ENCODE peak calls at places on chromosomes 5 and 9, in six cellular contexts. O is HCT116, I is cardiac muscle cell, C is adipocyte, D is astrocyte, A is ovary. L is an unnamed sample. For H3K4me1 and H3K27me3, the result is how much of the 10 kb centered on the place peaks cover.

GRCh38 chr5:169003721-169004481 is 297.0 kb downstream of the SLIT3 start:
- DNase-seq in D (no peak), I (peak), C (peak), O (no peak), A (peak), L (no peak)

GRCh38 chr5:59423021-59423420 is 470.5 kb downstream of the PDE4D start:
- DNase-seq in C (no peak), A (no peak), D (peak), I (peak), O (no peak), L (no peak)

GRCh38 chr5:92508271-92508670 is 1072.7 kb downstream of the NR2F1-AS1 start:
- DNase-seq in D (no peak), C (no peak), O (no peak), A (no peak), I (no peak), L (no peak)

GRCh38 chr5:57221049-57221568 is 47.2 kb downstream of the GPBP1 start:
- DNase-seq in I (peak), O (peak), D (peak), A (no peak), C (peak), L (no peak)

GRCh38 chr5:141935538-141935937 is 11.9 kb downstream of the DELE1 start:
- DNase-seq in C (no peak), I (no peak), A (no peak), D (no peak), O (no peak), L (no peak)

GRCh38 chr9:130114741-130115140 is 57.5 kb upstream of the NCS1 start:
- DNase-seq in C (peak), I (no peak), D (peak), O (no peak), A (no peak), L (no peak)

GRCh38 chr5:67886761-67887160 is 328.8 kb upstream of the PIK3R1 start:
- DNase-seq in C (no peak), I (no peak), D (no peak), A (no peak), O (no peak), L (no peak)

GRCh38 chr5:149363345-149363744 is 5.5 kb downstream of the PCYOX1L start:
- DNase-seq in D (no peak), A (no peak), O (no peak), I (no peak), C (no peak), L (no peak)

GRCh38 chr5:80569961-80570786 is at the start of gene ANKRD34B:
- DNase-seq in A (no peak), C (peak), I (peak), O (no peak), D (no peak), L (no peak)

GRCh38 chr9:36316629-36317317 is 58.5 kb upstream of the GNE start:
- DNase-seq in C (no peak), O (no peak), A (no peak), D (peak), I (peak), L (peak)

GRCh38 chr5:173327948-173328895 is at the start of gene STC2:
- DNase-seq in O (peak), I (peak), D (peak), C (peak), A (no peak), L (peak)

GRCh38 chr9:131165523-131165922 is 40.1 kb downstream of the NUP214 start:
- DNase-seq in D (no peak), I (no peak), O (no peak), A (no peak), C (no peak), L (no peak)

GRCh38 chr5:172795401-172795977 is 24.5 kb upstream of the DUSP1 start:
- DNase-seq in C (peak), A (peak), D (peak), O (no peak), I (peak), L (peak)

GRCh38 chr9:18185196-18185595 is 288.8 kb upstream of the ADAMTSL1 start:
- DNase-seq in C (no peak), D (no peak), I (no peak), O (no peak), A (no peak), L (peak)

GRCh38 chr5:38453506-38453905 is 102.9 kb downstream of the LIFR start:
- DNase-seq in O (no peak), I (no peak), D (no peak), C (no peak), A (no peak), L (no peak)

GRCh38 chr9:69317081-69317480 is 7.9 kb upstream of the ENTREP1 start:
- DNase-seq in A (no peak), I (no peak), C (no peak), D (peak), O (no peak), L (no peak)

GRCh38 chr5:1728846-1729245 is 70.8 kb downstream of the MRPL36 start:
- DNase-seq in D (no peak), O (no peak), I (no peak), C (no peak), A (no peak), L (no peak)

GRCh38 chr5:17037751-17038150 is 101.7 kb upstream of the MYO10 start:
- DNase-seq in O (no peak), I (peak), C (peak), A (no peak), D (peak), L (no peak)

GRCh38 chr5:137565450-137565849 is 66.3 kb upstream of the SPOCK1 start:
- DNase-seq in D (peak), I (peak), C (peak), A (no peak), O (no peak), L (no peak)

GRCh38 chr5:33736510-33736909 is 155.3 kb downstream of the ADAMTS12 start:
- DNase-seq in D (peak), O (no peak), I (peak), C (peak), A (no peak), L (no peak)

GRCh38 chr5:1757511-1757910 is 42.1 kb downstream of the MRPL36 start:
- DNase-seq in A (peak), I (no peak), D (no peak), C (no peak), O (no peak), L (no peak)

GRCh38 chr9:95078516-95078915 is 239.0 kb downstream of the FANCC start:
- DNase-seq in I (no peak), C (no peak), O (no peak), A (no peak), D (no peak), L (no peak)

GRCh38 chr5:157177935-157178334 is 2.7 kb upstream of the ITK start:
- DNase-seq in D (no peak), I (no peak), A (no peak), O (no peak), C (no peak), L (no peak)

GRCh38 chr5:133680830-133681555 is 68.7 kb upstream of the FSTL4 start:
- DNase-seq in C (no peak), I (no peak), O (no peak), D (no peak), A (no peak), L (no peak)

GRCh38 chr9:114317665-114318357 is 5.1 kb upstream of the ORM1 start:
- DNase-seq in O (no peak), D (no peak), C (peak), I (peak), A (no peak), L (no peak)

GRCh38 chr5:90479611-90480385 is 5.1 kb downstream of the POLR3G start:
- DNase-seq in C (no peak), D (peak), I (no peak), A (no peak), O (no peak), L (no peak)

GRCh38 chr5:73625905-73626811 is at the start of gene ARHGEF28:
- DNase-seq in C (peak), A (peak), I (peak), D (peak), O (no peak), L (peak)

GRCh38 chr9:134408389-134408788 is 82.1 kb downstream of the RXRA start:
- DNase-seq in I (no peak), C (no peak), O (no peak), D (no peak), A (no peak), L (no peak)
- H3K4me1 ChIP-seq in I (under half), C (half or more), O (under half), D (under half), A (under half), L (half or more)

GRCh38 chr9:96161819-96162218 is 140.2 kb downstream of the HSD17B3 start:
- DNase-seq in A (no peak), I (no peak), D (no peak), C (no peak), O (no peak), L (no peak)
- H3K27me3 ChIP-seq in A (under half), I (under half), D (under half), C (under half), O (under half), L (under half)

DNA sequence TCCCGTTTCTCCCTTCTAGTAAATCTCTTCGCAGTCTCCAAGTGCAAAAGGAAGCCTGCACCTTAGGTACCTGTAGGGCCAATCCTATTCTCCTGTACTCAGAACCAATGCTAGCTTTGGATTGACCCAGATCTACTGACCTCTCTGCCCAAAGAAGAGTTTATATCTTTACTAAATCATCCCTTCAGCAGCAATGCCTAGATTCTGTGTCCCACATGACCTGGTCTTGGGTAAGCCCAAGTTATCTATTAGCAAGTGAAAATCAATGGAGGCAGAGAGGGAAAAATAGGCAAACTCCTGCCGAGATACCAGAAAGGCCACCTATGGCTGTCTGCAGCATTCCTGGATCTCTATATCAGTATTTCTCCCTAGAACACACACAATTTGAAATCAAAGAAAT is 60.0 kb downstream of the SUSD1 start:
- DNase-seq in C (no peak), I (no peak), D (no peak), O (no peak), A (no peak), L (no peak)
- H3K4me1 ChIP-seq in C (under half), I (under half), D (under half), O (half or more), A (under half), L (under half)

GRCh38 chr5:135150767-135151166 is 116.7 kb upstream of the PITX1 start:
- DNase-seq in I (no peak), O (no peak), A (no peak), D (no peak), C (peak), L (no peak)
- H3K27me3 ChIP-seq in I (under half), O (under half), A (under half), D (under half), C (under half), L (under half)

GRCh38 chr5:96316487-96316886 is 116.6 kb downstream of the PCSK1 start:
- DNase-seq in I (no peak), C (no peak), O (no peak), A (no peak), D (no peak), L (no peak)

GRCh38 chr5:96312383-96312782 is 120.7 kb downstream of the PCSK1 start:
- DNase-seq in A (no peak), C (no peak), D (peak), O (no peak), I (no peak), L (no peak)

GRCh38 chr5:96318569-96319100 is 114.4 kb downstream of the PCSK1 start:
- DNase-seq in I (no peak), D (no peak), C (no peak), O (no peak), A (no peak), L (no peak)

GRCh38 chr5:96316017-96316416 is 117.0 kb downstream of the PCSK1 start:
- DNase-seq in A (no peak), C (no peak), O (no peak), D (no peak), I (no peak), L (no peak)

DNA sequence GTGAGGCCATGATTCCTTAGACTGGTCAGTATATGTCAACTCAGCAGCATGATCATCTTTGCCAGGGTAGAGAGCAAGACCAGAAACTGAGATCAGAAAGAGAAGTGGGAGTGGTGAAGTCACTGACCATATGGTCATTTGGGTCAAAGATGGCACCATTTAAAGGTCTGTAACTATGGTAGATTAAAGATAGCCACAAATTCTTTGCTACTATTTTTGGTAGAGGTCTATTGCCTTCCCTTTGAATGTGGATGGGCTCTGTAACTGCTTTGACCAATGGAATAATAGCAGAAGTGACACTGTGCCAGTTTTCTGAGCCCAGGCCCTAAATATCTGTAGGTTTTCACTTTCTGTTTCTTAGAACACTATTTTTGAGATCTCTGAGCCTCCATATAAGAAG is 117.6 kb downstream of the PCSK1 start:
- DNase-seq in C (no peak), O (no peak), I (no peak), A (no peak), D (no peak), L (no peak)
- H3K4me1 ChIP-seq in C (under half), O (under half), I (under half), A (under half), D (under half), L (under half)

GRCh38 chr9:123373447-123373923 is 17.5 kb downstream of the CRB2 start:
- DNase-seq in I (no peak), D (no peak), A (no peak), O (no peak), C (no peak), L (no peak)

GRCh38 chr9:123377211-123377971 is 21.4 kb downstream of the CRB2 start:
- DNase-seq in C (no peak), D (peak), I (no peak), O (no peak), A (no peak), L (peak)

GRCh38 chr9:123373941-123374340 is 17.9 kb downstream of the CRB2 start:
- DNase-seq in A (no peak), D (no peak), O (no peak), I (peak), C (no peak), L (no peak)

GRCh38 chr9:123376218-123377071 is 20.4 kb downstream of the CRB2 start:
- DNase-seq in D (no peak), A (no peak), O (no peak), C (no peak), I (no peak), L (no peak)

GRCh38 chr9:123375725-123376132 is 19.7 kb downstream of the CRB2 start:
- DNase-seq in D (peak), I (peak), O (no peak), C (no peak), A (peak), L (peak)
- H3K27me3 ChIP-seq in D (under half), I (under half), O (under half), C (under half), A (under half), L (under half)